ENCODE peak calls at places on chromosomes 5 and 9, in four cellular contexts. G is A172, H is skeletal muscle cell, D is WTC11. V is an unnamed sample.

GRCh38 chr9:35335164-35335563 is 154.7 kb upstream of the RUSC2 start:
- DNase-seq in H (no peak), D (no peak), G (no peak), V (peak; percentile 71)

GRCh38 chr9:93287593-93287992 is 103.7 kb downstream of the WNK2 start:
- DNase-seq in G (no peak), D (no peak), H (no peak), V (no peak)

GRCh38 chr5:164000819-164001218 is 495.4 kb downstream of the MAT2B start:
- DNase-seq in G (peak; percentile 25), D (no peak), H (no peak), V (no peak)

GRCh38 chr9:86626802-86627201 is 272.6 kb upstream of the TUT7 start:
- DNase-seq in G (no peak), H (no peak), D (no peak), V (no peak)

GRCh38 chr5:154097031-154097430 is 58.3 kb downstream of the MFAP3 start:
- DNase-seq in H (no peak), G (no peak), D (no peak), V (no peak)

GRCh38 chr5:122091942-122092600 is 14.0 kb upstream of the LOX start:
- DNase-seq in G (peak; percentile 68), H (no peak), D (no peak), V (peak; percentile 60)

GRCh38 chr5:40679998-40680681 is 425 bp downstream of the PTGER4 start:
- DNase-seq in H (no peak), G (no peak), D (peak; percentile 50), V (no peak)

GRCh38 chr9:89661956-89662717 is 57.3 kb downstream of the GADD45G start:
- DNase-seq in D (peak; percentile 92), H (peak; percentile 32), G (peak; percentile 98), V (peak; percentile 95)

GRCh38 chr5:84286662-84287061 is 98.0 kb downstream of the EDIL3 start:
- DNase-seq in D (no peak), H (no peak), G (no peak), V (no peak)

GRCh38 chr9:5718296-5719032 is 89.6 kb downstream of the RIC1 start:
- DNase-seq in D (no peak), G (no peak), H (no peak), V (no peak)

GRCh38 chr9:104074876-104075275 is 19.2 kb upstream of the SMC2 start:
- DNase-seq in D (no peak), H (peak; percentile 45), G (peak; percentile 88), V (peak; percentile 86)

GRCh38 chr9:136105398-136106135 is 10.5 kb upstream of the NACC2 start:
- DNase-seq in G (no peak), H (no peak), D (no peak), V (peak; percentile 22)

GRCh38 chr5:78243639-78244038 is 50.9 kb downstream of the AP3B1 start:
- DNase-seq in H (peak; percentile 7), D (no peak), G (peak; percentile 49), V (peak; percentile 83)

GRCh38 chr9:116074658-116075057 is 78.9 kb upstream of the PAPPA start:
- DNase-seq in H (no peak), D (no peak), G (no peak), V (peak; percentile 57)

GRCh38 chr9:93223241-93224180 is 39.6 kb downstream of the WNK2 start:
- DNase-seq in D (no peak), H (peak; percentile 18), G (peak; percentile 86), V (peak; percentile 31)

GRCh38 chr5:109989161-109989560 is 299.4 kb downstream of the MAN2A1 start:
- DNase-seq in D (no peak), H (no peak), G (no peak), V (no peak)

GRCh38 chr9:12819436-12820185 is 44.8 kb downstream of the LURAP1L start:
- DNase-seq in D (peak; percentile 62), G (no peak), H (no peak), V (no peak)

GRCh38 chr5:89106479-89106878 is 223.5 kb upstream of the MEF2C start:
- DNase-seq in G (no peak), H (no peak), D (no peak), V (no peak)

GRCh38 chr5:114435885-114436299 is 74.0 kb downstream of the KCNN2 start:
- DNase-seq in G (no peak), D (no peak), H (no peak), V (no peak)

GRCh38 chr5:44446399-44446798 is 57.2 kb upstream of the FGF10 start:
- DNase-seq in G (no peak), D (no peak), H (no peak), V (no peak)

GRCh38 chr5:181217111-181217804 is 5.8 kb upstream of the TRIM41 start:
- DNase-seq in H (no peak), D (peak; percentile 71), G (peak; percentile 61), V (peak; percentile 57)

GRCh38 chr5:157575096-157575872 is at the start of gene ADAM19:
- DNase-seq in H (no peak), G (peak; percentile 47), D (peak; percentile 73), V (peak; percentile 59)

GRCh38 chr9:129596541-129597328 is 24.2 kb downstream of the C9orf50 start:
- DNase-seq in D (peak; percentile 66), H (peak; percentile 67), G (no peak), V (peak; percentile 77)

GRCh38 chr5:26622947-26623346 is 415.4 kb downstream of the CDH9 start:
- DNase-seq in D (no peak), H (no peak), G (no peak), V (no peak)

GRCh38 chr5:88251048-88251711 is 17.5 kb downstream of the TMEM161B start:
- DNase-seq in G (peak; percentile 56), D (no peak), H (no peak), V (peak; percentile 11)

V was measured in fibroblast of pulmonary artery.